ENCODE peak calls at places on chromosomes 1 and 21, in four cellular contexts. One of them, this sample, is unnamed.

GRCh38 chr1:58162952-58163550 is 383.5 kb downstream of the OMA1 start:
- DNase-seq in osteocyte: no peak
- DNase-seq in NCI-H2029: peak; percentile 83
- DNase-seq in stimulated activated CD4-positive, alpha-beta T cell treated with anti-CD3 and anti-CD28 coated beads, TNF-alpha, amount 100 ng/mL, for 48 hours: peak; percentile 4
- DNase-seq in this sample: no peak

GRCh38 chr1:90723561-90724108 is 6.5 kb upstream of the BARHL2 start:
- DNase-seq in osteocyte: no peak
- DNase-seq in stimulated activated CD4-positive, alpha-beta T cell treated with anti-CD3 and anti-CD28 coated beads, TNF-alpha, amount 100 ng/mL, for 48 hours: no peak
- DNase-seq in NCI-H2029: no peak
- DNase-seq in this sample: no peak

GRCh38 chr1:241827308-241827707 is 20.7 kb upstream of the EXO1 start:
- DNase-seq in stimulated activated CD4-positive, alpha-beta T cell treated with anti-CD3 and anti-CD28 coated beads, TNF-alpha, amount 100 ng/mL, for 48 hours: no peak
- DNase-seq in NCI-H2029: no peak
- DNase-seq in osteocyte: no peak
- DNase-seq in this sample: no peak

GRCh38 chr21:30268608-30269197 is 14.0 kb downstream of the KRTAP24-1 start:
- DNase-seq in NCI-H2029: no peak
- DNase-seq in osteocyte: no peak
- DNase-seq in stimulated activated CD4-positive, alpha-beta T cell treated with anti-CD3 and anti-CD28 coated beads, TNF-alpha, amount 100 ng/mL, for 48 hours: no peak
- DNase-seq in this sample: no peak

GRCh38 chr1:117657031-117657430 is 51.2 kb downstream of the TENT5C start:
- DNase-seq in osteocyte: no peak
- DNase-seq in NCI-H2029: no peak
- DNase-seq in stimulated activated CD4-positive, alpha-beta T cell treated with anti-CD3 and anti-CD28 coated beads, TNF-alpha, amount 100 ng/mL, for 48 hours: no peak
- DNase-seq in this sample: no peak

GRCh38 chr1:205775717-205776056 is 405 bp upstream of the RAB29 start:
- DNase-seq in stimulated activated CD4-positive, alpha-beta T cell treated with anti-CD3 and anti-CD28 coated beads, TNF-alpha, amount 100 ng/mL, for 48 hours: no peak
- DNase-seq in NCI-H2029: no peak
- DNase-seq in osteocyte: no peak
- DNase-seq in this sample: no peak

GRCh38 chr1:8423134-8423701 is 105.3 kb downstream of the SLC45A1 start:
- DNase-seq in stimulated activated CD4-positive, alpha-beta T cell treated with anti-CD3 and anti-CD28 coated beads, TNF-alpha, amount 100 ng/mL, for 48 hours: no peak
- DNase-seq in NCI-H2029: no peak
- DNase-seq in osteocyte: peak; percentile 84
- DNase-seq in this sample: no peak

GRCh38 chr1:203346060-203346754 is 4.7 kb downstream of the FMOD start:
- DNase-seq in stimulated activated CD4-positive, alpha-beta T cell treated with anti-CD3 and anti-CD28 coated beads, TNF-alpha, amount 100 ng/mL, for 48 hours: no peak
- DNase-seq in osteocyte: no peak
- DNase-seq in NCI-H2029: no peak
- DNase-seq in this sample: no peak

GRCh38 chr1:21904725-21905520 is 32.2 kb downstream of the HSPG2 start:
- DNase-seq in osteocyte: peak; percentile 80
- DNase-seq in NCI-H2029: peak; percentile 32
- DNase-seq in stimulated activated CD4-positive, alpha-beta T cell treated with anti-CD3 and anti-CD28 coated beads, TNF-alpha, amount 100 ng/mL, for 48 hours: no peak
- DNase-seq in this sample: no peak

GRCh38 chr1:40646385-40646784 is 19.1 kb downstream of the RIMS3 start:
- DNase-seq in stimulated activated CD4-positive, alpha-beta T cell treated with anti-CD3 and anti-CD28 coated beads, TNF-alpha, amount 100 ng/mL, for 48 hours: no peak
- DNase-seq in NCI-H2029: no peak
- DNase-seq in osteocyte: no peak
- DNase-seq in this sample: no peak

This sample was measured in DMS 273 treated with DMSO at 0.1 percent for 48 hours.